ENCODE peak calls at places on chromosomes 2 and 18, in ten cellular contexts. J is coronary artery; D is H9; A is putamen; Y is testis; K is nephron progenitor cell; U is tibial artery; M is stimulated activated CD8-positive, alpha-beta memory T cell treated with anti-CD3 and anti-CD28 coated beads, Interleukin-2, amount 100 ng/mL, for 48 hours; E is A549; Z is GM03348. V is an unnamed sample.

GRCh38 chr2:196284033-196284844 is 112.9 kb upstream of the STK17B start:
- DNase-seq in A (no peak), D (no peak), E (no peak), Y (no peak), M (no peak), K (no peak), Z (peak; percentile 23), U (no peak), J (no peak), V (no peak)

GRCh38 chr18:78779996-78780718 is 199.5 kb upstream of the SALL3 start:
- DNase-seq in K (no peak), Z (no peak), M (no peak), Y (no peak), A (no peak), D (peak; percentile 23), E (no peak), J (no peak), U (peak; percentile 43), V (no peak)

GRCh38 chr2:2673406-2673805 is 342.3 kb upstream of the MYT1L start:
- DNase-seq in A (no peak), U (no peak), Z (no peak), K (no peak), J (no peak), E (no peak), Y (no peak), D (no peak), M (no peak), V (no peak)

GRCh38 chr2:145095641-145096435 is 575.9 kb upstream of the ZEB2 start:
- DNase-seq in E (no peak), J (no peak), M (no peak), U (no peak), D (no peak), Y (no peak), Z (peak; percentile 23), K (no peak), A (no peak), V (no peak)

GRCh38 chr18:12769644-12770440 is 67.0 kb downstream of the PSMG2 start:
- DNase-seq in Z (no peak), D (no peak), K (no peak), Y (no peak), E (no peak), U (no peak), M (no peak), J (peak; percentile 9), A (no peak), V (no peak)

GRCh38 chr2:96506016-96506906 is 1.1 kb upstream of the NEURL3 start:
- DNase-seq in A (no peak), K (no peak), Y (no peak), J (peak; percentile 64), U (peak; percentile 46), M (no peak), E (no peak), D (no peak), Z (no peak), V (no peak)

GRCh38 chr2:102736607-102737409 is 25.0 kb upstream of the TMEM182 start:
- DNase-seq in J (no peak), M (peak; percentile 80), D (peak; percentile 85), Z (peak; percentile 96), E (peak; percentile 68), K (peak; percentile 94), Y (peak; percentile 91), U (peak; percentile 85), A (peak; percentile 70), V (peak; percentile 88)

GRCh38 chr18:46278481-46279465 is 174.6 kb downstream of the HAUS1 start:
- DNase-seq in D (no peak), J (no peak), E (no peak), A (no peak), M (no peak), Y (no peak), K (no peak), Z (peak; percentile 58), U (no peak), V (no peak)

GRCh38 chr2:32863803-32864202 is 83.0 kb upstream of the LTBP1 start:
- DNase-seq in A (no peak), K (no peak), U (no peak), J (no peak), Y (no peak), Z (no peak), M (no peak), E (no peak), D (no peak), V (no peak)

GRCh38 chr2:32738939-32739338 is 111.1 kb downstream of the TTC27 start:
- DNase-seq in D (no peak), A (no peak), K (no peak), U (no peak), Y (no peak), M (no peak), E (no peak), J (no peak), Z (peak; percentile 24), V (no peak)

GRCh38 chr2:45014016-45014702 is 4.9 kb upstream of the SIX2 start:
- DNase-seq in Y (peak; percentile 70), D (peak; percentile 83), A (no peak), Z (peak; percentile 86), E (peak; percentile 96), M (no peak), J (no peak), K (peak; percentile 81), U (peak; percentile 81), V (peak; percentile 85)

GRCh38 chr2:106990307-106990706 is 104.3 kb upstream of the ST6GAL2 start:
- DNase-seq in M (no peak), J (no peak), A (no peak), Y (no peak), K (no peak), U (no peak), D (no peak), Z (peak; percentile 76), E (no peak), V (no peak)

GRCh38 chr18:79911009-79911870 is 40.2 kb downstream of the SLC66A2 start:
- DNase-seq in D (peak; percentile 47), A (no peak), U (peak; percentile 61), Y (peak; percentile 6), E (no peak), Z (no peak), M (no peak), J (peak; percentile 55), K (no peak), V (peak; percentile 60)

GRCh38 chr2:74399785-74400184 is 19.7 kb upstream of the DCTN1 start:
- DNase-seq in A (no peak), Z (peak; percentile 54), D (no peak), U (no peak), J (no peak), E (peak; percentile 45), K (no peak), Y (no peak), M (no peak), V (peak; percentile 74)

GRCh38 chr18:13159579-13159978 is 59.0 kb upstream of the LDLRAD4 start:
- DNase-seq in Z (peak; percentile 81), D (peak; percentile 48), E (peak; percentile 40), U (no peak), M (no peak), J (no peak), Y (no peak), A (peak; percentile 69), K (peak; percentile 21), V (peak; percentile 91)

GRCh38 chr2:10935953-10936942 is 24.5 kb downstream of the KCNF1 start:
- DNase-seq in J (no peak), E (peak; percentile 99), Y (no peak), D (peak; percentile 83), Z (peak; percentile 85), A (no peak), K (no peak), M (no peak), U (no peak), V (peak; percentile 62)

GRCh38 chr2:46334389-46335345 is 37.5 kb downstream of the EPAS1 start:
- DNase-seq in K (no peak), Y (no peak), J (peak; percentile 59), Z (peak; percentile 83), A (no peak), U (no peak), D (no peak), E (no peak), M (no peak), V (peak; percentile 15)

GRCh38 chr2:230447036-230447435 is 31.0 kb downstream of the SP100 start:
- DNase-seq in Y (no peak), M (no peak), Z (no peak), J (no peak), D (no peak), K (no peak), U (no peak), A (no peak), E (no peak), V (no peak)

GRCh38 chr2:42923632-42924425 is 131.4 kb upstream of the HAAO start:
- DNase-seq in Y (no peak), K (no peak), M (no peak), J (no peak), Z (no peak), A (no peak), E (no peak), U (no peak), D (no peak), V (peak; percentile 8)

GRCh38 chr2:223835701-223836532 is 1.5 kb downstream of the AP1S3 start:
- DNase-seq in U (no peak), Y (no peak), Z (no peak), D (peak; percentile 33), A (no peak), K (no peak), M (no peak), E (no peak), J (no peak), V (peak; percentile 24)

GRCh38 chr2:120321721-120322284 is 24.1 kb upstream of the INHBB start:
- DNase-seq in E (no peak), K (no peak), Y (no peak), D (no peak), U (no peak), A (no peak), J (no peak), M (no peak), Z (no peak), V (no peak)

GRCh38 chr18:3177902-3178687 is 41.7 kb downstream of the MYOM1 start:
- DNase-seq in J (no peak), Z (no peak), U (peak; percentile 79), K (no peak), D (no peak), A (peak; percentile 58), M (no peak), E (no peak), Y (peak; percentile 57), V (no peak)

GRCh38 chr18:3367491-3368091 is 82.4 kb upstream of the TGIF1 start:
- DNase-seq in U (no peak), K (no peak), D (no peak), M (no peak), J (no peak), Z (peak; percentile 64), A (no peak), E (no peak), Y (no peak), V (no peak)